ENCODE peak calls at places on chromosomes 4 and X, in six cellular contexts. L is thoracic aorta, W is hippocampal formation, R is GM23248, B is Caki2, F is skeletal muscle cell. O is an unnamed sample.

GRCh38 chrX:24515447-24515846 is 50.4 kb downstream of the PDK3 start:
- DNase-seq in B (no peak), L (no peak), R (no peak), F (no peak), W (no peak), O (no peak)

GRCh38 chrX:586351-586750 is 44.2 kb upstream of the SHOX start:
- DNase-seq in R (no peak), W (no peak), F (no peak), B (no peak), L (no peak), O (no peak)

GRCh38 chr4:127783026-127783769 is 1.1 kb downstream of the HSPA4L start:
- DNase-seq in F (peak; percentile 36), L (peak; percentile 45), R (peak; percentile 66), W (peak; percentile 32), B (peak; percentile 52), O (no peak)

GRCh38 chr4:148058160-148058859 is 326.4 kb downstream of the ARHGAP10 start:
- DNase-seq in B (no peak), W (no peak), F (no peak), R (no peak), L (no peak), O (no peak)

GRCh38 chr4:64857815-64858214 is 448.6 kb upstream of the TECRL start:
- DNase-seq in B (no peak), F (no peak), W (no peak), R (no peak), L (no peak), O (no peak)

GRCh38 chr4:84597450-84597849 is 14.5 kb downstream of the CDS1 start:
- DNase-seq in L (no peak), B (peak; percentile 65), F (no peak), R (no peak), W (no peak), O (no peak)

GRCh38 chr4:189146994-189147929 is 793.4 kb upstream of the FRG1 start:
- DNase-seq in L (no peak), R (no peak), F (no peak), B (peak; percentile 25), W (no peak), O (no peak)

GRCh38 chr4:106987314-106987713 is 48.8 kb downstream of the DKK2 start:
- DNase-seq in R (no peak), F (no peak), W (no peak), L (no peak), B (no peak), O (no peak)

GRCh38 chrX:53048169-53049126 is at the start of gene GPR173:
- DNase-seq in F (peak; percentile 50), R (peak; percentile 64), L (no peak), B (peak; percentile 30), W (peak; percentile 76), O (no peak)